ENCODE peak calls at places on chromosome 11, in nine cellular contexts. One of them, this sample, is unnamed.
A peak's percentile ranks its signal among the peaks of the same experiment; 100 is the strongest.

GRCh38 chr11:113974741-113975470 is at the start of gene HTR3A:
- DNase-seq in T follicular helper cell: no peak
- DNase-seq in CD4-positive, alpha-beta T cell: no peak
- DNase-seq in caudate nucleus: no peak
- DNase-seq in activated T-cell treated with anti-CD3 and anti-CD28 coated beads, Interleukin-2, amount 50 U/mL, for 72 hours: no peak
- DNase-seq in DND-41: no peak
- DNase-seq in Calu3: peak; percentile 87
- DNase-seq in Panc1: no peak
- DNase-seq in foreskin keratinocyte: no peak
- DNase-seq in this sample: peak; percentile 96

GRCh38 chr11:48125866-48126265 is 90.7 kb upstream of the OR4B1 start:
- DNase-seq in activated T-cell treated with anti-CD3 and anti-CD28 coated beads, Interleukin-2, amount 50 U/mL, for 72 hours: no peak
- DNase-seq in CD4-positive, alpha-beta T cell: no peak
- DNase-seq in T follicular helper cell: no peak
- DNase-seq in Calu3: no peak
- DNase-seq in caudate nucleus: no peak
- DNase-seq in foreskin keratinocyte: no peak
- DNase-seq in Panc1: no peak
- DNase-seq in DND-41: no peak
- DNase-seq in this sample: no peak

GRCh38 chr11:3856856-3857553 is 1.5 kb downstream of the STIM1 start:
- DNase-seq in DND-41: no peak
- DNase-seq in caudate nucleus: no peak
- DNase-seq in activated T-cell treated with anti-CD3 and anti-CD28 coated beads, Interleukin-2, amount 50 U/mL, for 72 hours: no peak
- DNase-seq in Calu3: no peak
- DNase-seq in foreskin keratinocyte: no peak
- DNase-seq in CD4-positive, alpha-beta T cell: no peak
- DNase-seq in T follicular helper cell: no peak
- DNase-seq in Panc1: no peak
- DNase-seq in this sample: no peak

GRCh38 chr11:129814244-129814992 is 1.2 kb upstream of the TMEM45B start:
- DNase-seq in Panc1: no peak
- DNase-seq in caudate nucleus: no peak
- DNase-seq in T follicular helper cell: peak; percentile 60
- DNase-seq in activated T-cell treated with anti-CD3 and anti-CD28 coated beads, Interleukin-2, amount 50 U/mL, for 72 hours: peak; percentile 79
- DNase-seq in foreskin keratinocyte: no peak
- DNase-seq in DND-41: peak; percentile 35
- DNase-seq in Calu3: no peak
- DNase-seq in CD4-positive, alpha-beta T cell: peak; percentile 65
- DNase-seq in this sample: no peak

GRCh38 chr11:44269369-44270351 is 40.3 kb downstream of the ALX4 start:
- DNase-seq in DND-41: no peak
- DNase-seq in Panc1: no peak
- DNase-seq in T follicular helper cell: no peak
- DNase-seq in Calu3: no peak
- DNase-seq in foreskin keratinocyte: no peak
- DNase-seq in activated T-cell treated with anti-CD3 and anti-CD28 coated beads, Interleukin-2, amount 50 U/mL, for 72 hours: no peak
- DNase-seq in CD4-positive, alpha-beta T cell: no peak
- DNase-seq in caudate nucleus: no peak
- DNase-seq in this sample: no peak

GRCh38 chr11:2768471-2769408 is 68.9 kb upstream of the KCNQ1OT1 start:
- DNase-seq in Panc1: no peak
- DNase-seq in activated T-cell treated with anti-CD3 and anti-CD28 coated beads, Interleukin-2, amount 50 U/mL, for 72 hours: peak; percentile 35
- DNase-seq in CD4-positive, alpha-beta T cell: no peak
- DNase-seq in Calu3: no peak
- DNase-seq in DND-41: no peak
- DNase-seq in T follicular helper cell: no peak
- DNase-seq in caudate nucleus: no peak
- DNase-seq in foreskin keratinocyte: peak; percentile 13
- DNase-seq in this sample: no peak

GRCh38 chr11:567036-567628 is 6.4 kb downstream of the RASSF7 start:
- DNase-seq in Calu3: no peak
- DNase-seq in T follicular helper cell: no peak
- DNase-seq in DND-41: no peak
- DNase-seq in Panc1: no peak
- DNase-seq in activated T-cell treated with anti-CD3 and anti-CD28 coated beads, Interleukin-2, amount 50 U/mL, for 72 hours: no peak
- DNase-seq in foreskin keratinocyte: no peak
- DNase-seq in caudate nucleus: no peak
- DNase-seq in CD4-positive, alpha-beta T cell: no peak
- DNase-seq in this sample: no peak

GRCh38 chr11:40274017-40274416 is 1185.4 kb downstream of the LRRC4C start:
- DNase-seq in Calu3: no peak
- DNase-seq in Panc1: no peak
- DNase-seq in T follicular helper cell: no peak
- DNase-seq in activated T-cell treated with anti-CD3 and anti-CD28 coated beads, Interleukin-2, amount 50 U/mL, for 72 hours: no peak
- DNase-seq in caudate nucleus: no peak
- DNase-seq in foreskin keratinocyte: no peak
- DNase-seq in DND-41: no peak
- DNase-seq in CD4-positive, alpha-beta T cell: no peak
- DNase-seq in this sample: no peak

GRCh38 chr11:110319501-110319900 is 23.1 kb upstream of the RDX start:
- DNase-seq in Calu3: no peak
- DNase-seq in CD4-positive, alpha-beta T cell: no peak
- DNase-seq in DND-41: no peak
- DNase-seq in foreskin keratinocyte: no peak
- DNase-seq in caudate nucleus: no peak
- DNase-seq in T follicular helper cell: no peak
- DNase-seq in activated T-cell treated with anti-CD3 and anti-CD28 coated beads, Interleukin-2, amount 50 U/mL, for 72 hours: no peak
- DNase-seq in Panc1: no peak
- DNase-seq in this sample: no peak

GRCh38 chr11:103384652-103385051 is 275.4 kb downstream of the DYNC2H1 start:
- DNase-seq in DND-41: no peak
- DNase-seq in T follicular helper cell: no peak
- DNase-seq in CD4-positive, alpha-beta T cell: no peak
- DNase-seq in Calu3: no peak
- DNase-seq in foreskin keratinocyte: no peak
- DNase-seq in activated T-cell treated with anti-CD3 and anti-CD28 coated beads, Interleukin-2, amount 50 U/mL, for 72 hours: no peak
- DNase-seq in caudate nucleus: no peak
- DNase-seq in Panc1: no peak
- DNase-seq in this sample: no peak

GRCh38 chr11:6900327-6900999 is 8.2 kb upstream of the OR2D2 start:
- DNase-seq in DND-41: no peak
- DNase-seq in foreskin keratinocyte: peak; percentile 24
- DNase-seq in CD4-positive, alpha-beta T cell: no peak
- DNase-seq in activated T-cell treated with anti-CD3 and anti-CD28 coated beads, Interleukin-2, amount 50 U/mL, for 72 hours: no peak
- DNase-seq in T follicular helper cell: no peak
- DNase-seq in Panc1: no peak
- DNase-seq in Calu3: no peak
- DNase-seq in caudate nucleus: no peak
- DNase-seq in this sample: no peak

GRCh38 chr11:117717485-117718314 is 79.3 kb downstream of the DSCAML1 start:
- DNase-seq in activated T-cell treated with anti-CD3 and anti-CD28 coated beads, Interleukin-2, amount 50 U/mL, for 72 hours: no peak
- DNase-seq in foreskin keratinocyte: peak; percentile 25
- DNase-seq in DND-41: no peak
- DNase-seq in Panc1: no peak
- DNase-seq in CD4-positive, alpha-beta T cell: no peak
- DNase-seq in Calu3: peak; percentile 59
- DNase-seq in caudate nucleus: peak; percentile 77
- DNase-seq in T follicular helper cell: no peak
- DNase-seq in this sample: peak; percentile 46

GRCh38 chr11:1970956-1971355 is 23.8 kb downstream of the MRPL23 start:
- DNase-seq in activated T-cell treated with anti-CD3 and anti-CD28 coated beads, Interleukin-2, amount 50 U/mL, for 72 hours: no peak
- DNase-seq in T follicular helper cell: no peak
- DNase-seq in foreskin keratinocyte: no peak
- DNase-seq in CD4-positive, alpha-beta T cell: no peak
- DNase-seq in Panc1: no peak
- DNase-seq in caudate nucleus: no peak
- DNase-seq in DND-41: no peak
- DNase-seq in Calu3: no peak
- DNase-seq in this sample: no peak

GRCh38 chr11:30635401-30635989 is 49.3 kb upstream of the MPPED2 start:
- DNase-seq in caudate nucleus: peak; percentile 78
- DNase-seq in Calu3: no peak
- DNase-seq in foreskin keratinocyte: no peak
- DNase-seq in T follicular helper cell: no peak
- DNase-seq in activated T-cell treated with anti-CD3 and anti-CD28 coated beads, Interleukin-2, amount 50 U/mL, for 72 hours: no peak
- DNase-seq in DND-41: no peak
- DNase-seq in CD4-positive, alpha-beta T cell: no peak
- DNase-seq in Panc1: no peak
- DNase-seq in this sample: no peak

GRCh38 chr11:44978961-44979331 is 28.3 kb upstream of the TP53I11 start:
- DNase-seq in activated T-cell treated with anti-CD3 and anti-CD28 coated beads, Interleukin-2, amount 50 U/mL, for 72 hours: no peak
- DNase-seq in DND-41: no peak
- DNase-seq in Calu3: peak; percentile 84
- DNase-seq in T follicular helper cell: no peak
- DNase-seq in foreskin keratinocyte: no peak
- DNase-seq in Panc1: peak; percentile 61
- DNase-seq in CD4-positive, alpha-beta T cell: no peak
- DNase-seq in caudate nucleus: no peak
- DNase-seq in this sample: peak; percentile 76

GRCh38 chr11:128498846-128499245 is 88.5 kb downstream of the ETS1 start:
- DNase-seq in DND-41: no peak
- DNase-seq in caudate nucleus: no peak
- DNase-seq in Panc1: no peak
- DNase-seq in CD4-positive, alpha-beta T cell: no peak
- DNase-seq in foreskin keratinocyte: no peak
- DNase-seq in T follicular helper cell: no peak
- DNase-seq in Calu3: no peak
- DNase-seq in activated T-cell treated with anti-CD3 and anti-CD28 coated beads, Interleukin-2, amount 50 U/mL, for 72 hours: no peak
- DNase-seq in this sample: no peak

GRCh38 chr11:77003954-77004353 is 30.2 kb upstream of the B3GNT6 start:
- DNase-seq in activated T-cell treated with anti-CD3 and anti-CD28 coated beads, Interleukin-2, amount 50 U/mL, for 72 hours: no peak
- DNase-seq in CD4-positive, alpha-beta T cell: no peak
- DNase-seq in DND-41: no peak
- DNase-seq in caudate nucleus: no peak
- DNase-seq in Panc1: no peak
- DNase-seq in foreskin keratinocyte: peak; percentile 18
- DNase-seq in T follicular helper cell: no peak
- DNase-seq in Calu3: no peak
- DNase-seq in this sample: no peak

GRCh38 chr11:77299528-77299993 is 1.9 kb downstream of the GDPD4 start:
- DNase-seq in T follicular helper cell: no peak
- DNase-seq in CD4-positive, alpha-beta T cell: no peak
- DNase-seq in Calu3: peak; percentile 79
- DNase-seq in DND-41: no peak
- DNase-seq in foreskin keratinocyte: peak; percentile 78
- DNase-seq in caudate nucleus: no peak
- DNase-seq in Panc1: peak; percentile 99
- DNase-seq in activated T-cell treated with anti-CD3 and anti-CD28 coated beads, Interleukin-2, amount 50 U/mL, for 72 hours: no peak
- DNase-seq in this sample: peak; percentile 33

GRCh38 chr11:123707606-123708205 is 33.8 kb downstream of the ZNF202 start:
- DNase-seq in foreskin keratinocyte: peak; percentile 27
- DNase-seq in caudate nucleus: no peak
- DNase-seq in T follicular helper cell: peak; percentile 52
- DNase-seq in Panc1: peak; percentile 64
- DNase-seq in Calu3: peak; percentile 53
- DNase-seq in CD4-positive, alpha-beta T cell: peak; percentile 51
- DNase-seq in activated T-cell treated with anti-CD3 and anti-CD28 coated beads, Interleukin-2, amount 50 U/mL, for 72 hours: peak; percentile 57
- DNase-seq in DND-41: peak; percentile 61
- DNase-seq in this sample: peak; percentile 60

GRCh38 chr11:107623183-107623582 is 32.2 kb downstream of the ELMOD1 start:
- DNase-seq in DND-41: no peak
- DNase-seq in Panc1: no peak
- DNase-seq in T follicular helper cell: no peak
- DNase-seq in caudate nucleus: no peak
- DNase-seq in CD4-positive, alpha-beta T cell: no peak
- DNase-seq in Calu3: no peak
- DNase-seq in foreskin keratinocyte: no peak
- DNase-seq in activated T-cell treated with anti-CD3 and anti-CD28 coated beads, Interleukin-2, amount 50 U/mL, for 72 hours: no peak
- DNase-seq in this sample: no peak

GRCh38 chr11:1487091-1487850 is 692 bp upstream of the MOB2 start:
- DNase-seq in CD4-positive, alpha-beta T cell: no peak
- DNase-seq in DND-41: no peak
- DNase-seq in foreskin keratinocyte: no peak
- DNase-seq in activated T-cell treated with anti-CD3 and anti-CD28 coated beads, Interleukin-2, amount 50 U/mL, for 72 hours: no peak
- DNase-seq in T follicular helper cell: no peak
- DNase-seq in Calu3: no peak
- DNase-seq in Panc1: no peak
- DNase-seq in caudate nucleus: no peak
- DNase-seq in this sample: no peak

GRCh38 chr11:3169235-3169951 is 4.3 kb upstream of the OSBPL5 start:
- DNase-seq in DND-41: peak; percentile 82
- DNase-seq in T follicular helper cell: no peak
- DNase-seq in Panc1: no peak
- DNase-seq in activated T-cell treated with anti-CD3 and anti-CD28 coated beads, Interleukin-2, amount 50 U/mL, for 72 hours: peak; percentile 33
- DNase-seq in caudate nucleus: no peak
- DNase-seq in foreskin keratinocyte: no peak
- DNase-seq in CD4-positive, alpha-beta T cell: no peak
- DNase-seq in Calu3: peak; percentile 36
- DNase-seq in this sample: peak; percentile 38

GRCh38 chr11:9489366-9489765 is 28.6 kb downstream of the ZNF143 start:
- DNase-seq in DND-41: no peak
- DNase-seq in Panc1: no peak
- DNase-seq in T follicular helper cell: no peak
- DNase-seq in foreskin keratinocyte: peak; percentile 47
- DNase-seq in activated T-cell treated with anti-CD3 and anti-CD28 coated beads, Interleukin-2, amount 50 U/mL, for 72 hours: no peak
- DNase-seq in CD4-positive, alpha-beta T cell: no peak
- DNase-seq in caudate nucleus: no peak
- DNase-seq in Calu3: no peak
- DNase-seq in this sample: no peak

GRCh38 chr11:46006418-46007070 is 84.1 kb downstream of the LARGE2 start:
- DNase-seq in DND-41: peak; percentile 28
- DNase-seq in CD4-positive, alpha-beta T cell: no peak
- DNase-seq in Calu3: peak; percentile 37
- DNase-seq in caudate nucleus: no peak
- DNase-seq in T follicular helper cell: no peak
- DNase-seq in activated T-cell treated with anti-CD3 and anti-CD28 coated beads, Interleukin-2, amount 50 U/mL, for 72 hours: peak; percentile 27
- DNase-seq in Panc1: peak; percentile 59
- DNase-seq in foreskin keratinocyte: peak; percentile 29
- DNase-seq in this sample: no peak

GRCh38 chr11:119222308-119222707 is 16.2 kb downstream of the CBL start:
- DNase-seq in T follicular helper cell: no peak
- DNase-seq in CD4-positive, alpha-beta T cell: no peak
- DNase-seq in Calu3: no peak
- DNase-seq in foreskin keratinocyte: no peak
- DNase-seq in Panc1: no peak
- DNase-seq in DND-41: no peak
- DNase-seq in caudate nucleus: no peak
- DNase-seq in activated T-cell treated with anti-CD3 and anti-CD28 coated beads, Interleukin-2, amount 50 U/mL, for 72 hours: no peak
- DNase-seq in this sample: no peak

GRCh38 chr11:63537293-63538101 is 889 bp downstream of the PLAAT4 start:
- DNase-seq in caudate nucleus: no peak
- DNase-seq in Calu3: no peak
- DNase-seq in DND-41: peak; percentile 33
- DNase-seq in foreskin keratinocyte: no peak
- DNase-seq in CD4-positive, alpha-beta T cell: no peak
- DNase-seq in activated T-cell treated with anti-CD3 and anti-CD28 coated beads, Interleukin-2, amount 50 U/mL, for 72 hours: peak; percentile 34
- DNase-seq in Panc1: no peak
- DNase-seq in T follicular helper cell: no peak
- DNase-seq in this sample: peak; percentile 65

GRCh38 chr11:119861160-119861559 is 132.2 kb upstream of the NECTIN1 start:
- DNase-seq in DND-41: no peak
- DNase-seq in T follicular helper cell: no peak
- DNase-seq in Panc1: no peak
- DNase-seq in activated T-cell treated with anti-CD3 and anti-CD28 coated beads, Interleukin-2, amount 50 U/mL, for 72 hours: no peak
- DNase-seq in CD4-positive, alpha-beta T cell: no peak
- DNase-seq in foreskin keratinocyte: no peak
- DNase-seq in caudate nucleus: no peak
- DNase-seq in Calu3: no peak
- DNase-seq in this sample: no peak